ENCODE peak calls at places on chromosomes 2 and 18, in ten cellular contexts. One of them, this sample, is unnamed.

GRCh38 chr2:127622561-127623387 is 23.2 kb upstream of the GPR17 start:
- DNase-seq in AG04450: no peak
- DNase-seq in fibroblast of lung: no peak
- DNase-seq in BE2C: peak
- DNase-seq in GM23338: no peak
- DNase-seq in endothelial cell: no peak
- DNase-seq in omental fat pad: no peak
- DNase-seq in MCF 10A: no peak
- DNase-seq in MM.1S: no peak
- DNase-seq in OCI-LY7: no peak
- DNase-seq in this sample: no peak

GRCh38 chr2:141766225-141766624 is 364.6 kb downstream of the LRP1B start:
- DNase-seq in AG04450: no peak
- DNase-seq in fibroblast of lung: no peak
- DNase-seq in BE2C: no peak
- DNase-seq in GM23338: no peak
- DNase-seq in endothelial cell: no peak
- DNase-seq in omental fat pad: no peak
- DNase-seq in MCF 10A: no peak
- DNase-seq in MM.1S: peak
- DNase-seq in OCI-LY7: no peak
- DNase-seq in this sample: no peak

GRCh38 chr18:3594760-3595241 is 144.8 kb downstream of the TGIF1 start:
- DNase-seq in AG04450: no peak
- DNase-seq in fibroblast of lung: peak
- DNase-seq in BE2C: no peak
- DNase-seq in GM23338: no peak
- DNase-seq in endothelial cell: no peak
- DNase-seq in omental fat pad: no peak
- DNase-seq in MCF 10A: peak
- DNase-seq in MM.1S: no peak
- DNase-seq in OCI-LY7: peak
- DNase-seq in this sample: peak

GRCh38 chr2:164190700-164191099 is 430.6 kb downstream of the GRB14 start:
- DNase-seq in AG04450: no peak
- DNase-seq in fibroblast of lung: no peak
- DNase-seq in BE2C: no peak
- DNase-seq in GM23338: peak
- DNase-seq in endothelial cell: no peak
- DNase-seq in omental fat pad: no peak
- DNase-seq in MCF 10A: no peak
- DNase-seq in MM.1S: no peak
- DNase-seq in OCI-LY7: no peak
- DNase-seq in this sample: no peak

GRCh38 chr2:166573393-166573792 is 79.3 kb upstream of the SCN7A start:
- DNase-seq in AG04450: peak
- DNase-seq in fibroblast of lung: peak
- DNase-seq in BE2C: no peak
- DNase-seq in GM23338: peak
- DNase-seq in endothelial cell: peak
- DNase-seq in omental fat pad: no peak
- DNase-seq in MCF 10A: no peak
- DNase-seq in MM.1S: no peak
- DNase-seq in OCI-LY7: no peak
- DNase-seq in this sample: no peak

GRCh38 chr18:55477537-55478300 is 110.3 kb downstream of the TCF4 start:
- DNase-seq in AG04450: no peak
- DNase-seq in fibroblast of lung: peak
- DNase-seq in BE2C: peak
- DNase-seq in GM23338: no peak
- DNase-seq in endothelial cell: no peak
- DNase-seq in omental fat pad: no peak
- DNase-seq in MCF 10A: peak
- DNase-seq in MM.1S: peak
- DNase-seq in OCI-LY7: peak
- DNase-seq in this sample: peak

GRCh38 chr2:120766758-120767351 is 31.2 kb downstream of the GLI2 start:
- DNase-seq in AG04450: no peak
- DNase-seq in fibroblast of lung: no peak
- DNase-seq in BE2C: no peak
- DNase-seq in GM23338: peak
- DNase-seq in endothelial cell: no peak
- DNase-seq in omental fat pad: no peak
- DNase-seq in MCF 10A: no peak
- DNase-seq in MM.1S: no peak
- DNase-seq in OCI-LY7: no peak
- DNase-seq in this sample: no peak

GRCh38 chr18:75189696-75190095 is 19.2 kb downstream of the PTGR3 start:
- DNase-seq in AG04450: no peak
- DNase-seq in fibroblast of lung: no peak
- DNase-seq in BE2C: no peak
- DNase-seq in GM23338: no peak
- DNase-seq in endothelial cell: no peak
- DNase-seq in omental fat pad: no peak
- DNase-seq in MCF 10A: no peak
- DNase-seq in MM.1S: no peak
- DNase-seq in OCI-LY7: no peak
- DNase-seq in this sample: no peak

GRCh38 chr2:62467475-62468321 is 38.3 kb downstream of the TMEM17 start:
- DNase-seq in AG04450: no peak
- DNase-seq in fibroblast of lung: peak
- DNase-seq in BE2C: no peak
- DNase-seq in GM23338: peak
- DNase-seq in endothelial cell: no peak
- DNase-seq in omental fat pad: no peak
- DNase-seq in MCF 10A: peak
- DNase-seq in MM.1S: peak
- DNase-seq in OCI-LY7: no peak
- DNase-seq in this sample: no peak

GRCh38 chr18:52046842-52047241 is 293.2 kb upstream of the DCC start:
- DNase-seq in AG04450: no peak
- DNase-seq in fibroblast of lung: no peak
- DNase-seq in BE2C: no peak
- DNase-seq in GM23338: no peak
- DNase-seq in endothelial cell: no peak
- DNase-seq in omental fat pad: no peak
- DNase-seq in MCF 10A: no peak
- DNase-seq in MM.1S: no peak
- DNase-seq in OCI-LY7: no peak
- DNase-seq in this sample: no peak

GRCh38 chr2:1598041-1598710 is 146.1 kb downstream of the PXDN start:
- DNase-seq in AG04450: no peak
- DNase-seq in fibroblast of lung: no peak
- DNase-seq in BE2C: no peak
- DNase-seq in GM23338: no peak
- DNase-seq in endothelial cell: no peak
- DNase-seq in omental fat pad: no peak
- DNase-seq in MCF 10A: no peak
- DNase-seq in MM.1S: no peak
- DNase-seq in OCI-LY7: no peak
- DNase-seq in this sample: no peak

GRCh38 chr2:23381498-23381897 is 3.5 kb upstream of the KLHL29 start:
- DNase-seq in AG04450: no peak
- DNase-seq in fibroblast of lung: no peak
- DNase-seq in BE2C: no peak
- DNase-seq in GM23338: no peak
- DNase-seq in endothelial cell: no peak
- DNase-seq in omental fat pad: no peak
- DNase-seq in MCF 10A: no peak
- DNase-seq in MM.1S: no peak
- DNase-seq in OCI-LY7: no peak
- DNase-seq in this sample: no peak

GRCh38 chr2:109098251-109098920 is 30.6 kb upstream of the SH3RF3 start:
- DNase-seq in AG04450: no peak
- DNase-seq in fibroblast of lung: peak
- DNase-seq in BE2C: no peak
- DNase-seq in GM23338: no peak
- DNase-seq in endothelial cell: no peak
- DNase-seq in omental fat pad: no peak
- DNase-seq in MCF 10A: peak
- DNase-seq in MM.1S: no peak
- DNase-seq in OCI-LY7: no peak
- DNase-seq in this sample: no peak

GRCh38 chr2:226798422-226799210 is 1.0 kb downstream of the IRS1 start:
- DNase-seq in AG04450: no peak
- DNase-seq in fibroblast of lung: peak
- DNase-seq in BE2C: peak
- DNase-seq in GM23338: peak
- DNase-seq in endothelial cell: peak
- DNase-seq in omental fat pad: no peak
- DNase-seq in MCF 10A: peak
- DNase-seq in MM.1S: peak
- DNase-seq in OCI-LY7: peak
- DNase-seq in this sample: peak
- TF ChIP-seq CTCF in AG04450: peak
- TF ChIP-seq CTCF in fibroblast of lung: peak
- TF ChIP-seq CTCF in BE2C: no peak
- TF ChIP-seq CTCF in GM23338: peak
- TF ChIP-seq CTCF in endothelial cell: no peak
- TF ChIP-seq CTCF in omental fat pad: no peak
- TF ChIP-seq CTCF in MCF 10A: no peak
- TF ChIP-seq CTCF in MM.1S: peak
- TF ChIP-seq CTCF in OCI-LY7: peak
- TF ChIP-seq CTCF in this sample: no peak

DNA sequence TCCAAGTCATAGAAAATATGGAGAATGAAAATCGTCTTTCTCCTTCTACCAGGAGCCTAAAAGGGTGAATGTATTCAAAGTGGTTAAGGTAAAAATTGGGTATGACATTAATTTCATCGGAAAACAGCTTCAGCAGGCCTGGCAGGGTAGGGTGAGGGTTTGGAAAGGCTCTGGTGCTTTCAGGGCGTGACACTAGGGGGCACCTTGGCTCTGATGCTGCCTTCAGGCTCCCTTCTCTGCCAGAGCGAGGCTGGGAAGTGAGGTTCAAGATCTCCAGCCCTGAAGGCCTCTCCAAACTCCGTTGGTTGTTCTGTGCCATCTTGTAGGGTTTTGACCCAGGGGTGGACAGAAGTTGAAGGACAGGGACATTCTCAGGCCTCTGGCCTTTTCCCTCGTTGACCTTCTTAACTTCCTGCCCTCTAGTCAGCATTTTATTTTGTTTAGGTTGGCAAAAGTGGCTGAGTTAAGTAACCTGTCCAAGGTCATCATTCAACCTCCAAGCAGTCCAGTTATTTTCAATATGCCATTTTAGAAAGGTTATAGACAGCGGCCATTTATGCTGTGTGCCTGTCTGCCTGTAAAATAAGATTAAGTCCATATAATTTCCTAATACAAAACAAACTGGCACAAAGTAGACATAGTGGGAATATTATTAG is 40.3 kb downstream of the EML6 start:
- DNase-seq in AG04450: no peak
- DNase-seq in fibroblast of lung: no peak
- DNase-seq in BE2C: no peak
- DNase-seq in GM23338: peak
- DNase-seq in endothelial cell: peak
- DNase-seq in omental fat pad: no peak
- DNase-seq in MCF 10A: peak
- DNase-seq in MM.1S: no peak
- DNase-seq in OCI-LY7: peak
- DNase-seq in this sample: peak
- TF ChIP-seq CTCF in AG04450: no peak
- TF ChIP-seq CTCF in fibroblast of lung: no peak
- TF ChIP-seq CTCF in BE2C: peak
- TF ChIP-seq CTCF in GM23338: peak
- TF ChIP-seq CTCF in endothelial cell: no peak
- TF ChIP-seq CTCF in omental fat pad: no peak
- TF ChIP-seq CTCF in MCF 10A: peak
- TF ChIP-seq CTCF in MM.1S: peak
- TF ChIP-seq CTCF in OCI-LY7: peak
- TF ChIP-seq CTCF in this sample: peak

GRCh38 chr2:100228967-100229366 is 86.6 kb upstream of the AFF3 start:
- DNase-seq in AG04450: no peak
- DNase-seq in fibroblast of lung: no peak
- DNase-seq in BE2C: no peak
- DNase-seq in GM23338: no peak
- DNase-seq in endothelial cell: no peak
- DNase-seq in omental fat pad: no peak
- DNase-seq in MCF 10A: no peak
- DNase-seq in MM.1S: no peak
- DNase-seq in OCI-LY7: no peak
- DNase-seq in this sample: no peak
- TF ChIP-seq CTCF in AG04450: peak
- TF ChIP-seq CTCF in fibroblast of lung: no peak
- TF ChIP-seq CTCF in BE2C: no peak
- TF ChIP-seq CTCF in GM23338: no peak
- TF ChIP-seq CTCF in endothelial cell: no peak
- TF ChIP-seq CTCF in omental fat pad: no peak
- TF ChIP-seq CTCF in MCF 10A: no peak
- TF ChIP-seq CTCF in MM.1S: no peak
- TF ChIP-seq CTCF in OCI-LY7: peak
- TF ChIP-seq CTCF in this sample: no peak

GRCh38 chr2:10017313-10017941 is 25.9 kb upstream of the KLF11 start:
- DNase-seq in AG04450: no peak
- DNase-seq in fibroblast of lung: no peak
- DNase-seq in BE2C: no peak
- DNase-seq in GM23338: no peak
- DNase-seq in endothelial cell: no peak
- DNase-seq in omental fat pad: no peak
- DNase-seq in MCF 10A: no peak
- DNase-seq in MM.1S: no peak
- DNase-seq in OCI-LY7: no peak
- DNase-seq in this sample: no peak

GRCh38 chr2:10022041-10022421 is 21.3 kb upstream of the KLF11 start:
- DNase-seq in AG04450: no peak
- DNase-seq in fibroblast of lung: no peak
- DNase-seq in BE2C: no peak
- DNase-seq in GM23338: no peak
- DNase-seq in endothelial cell: no peak
- DNase-seq in omental fat pad: no peak
- DNase-seq in MCF 10A: no peak
- DNase-seq in MM.1S: no peak
- DNase-seq in OCI-LY7: no peak
- DNase-seq in this sample: no peak

GRCh38 chr2:10019174-10019971 is 24.0 kb upstream of the KLF11 start:
- DNase-seq in AG04450: no peak
- DNase-seq in fibroblast of lung: peak
- DNase-seq in BE2C: no peak
- DNase-seq in GM23338: no peak
- DNase-seq in endothelial cell: no peak
- DNase-seq in omental fat pad: no peak
- DNase-seq in MCF 10A: peak
- DNase-seq in MM.1S: no peak
- DNase-seq in OCI-LY7: no peak
- DNase-seq in this sample: no peak

GRCh38 chr2:10022464-10022863 is 20.9 kb upstream of the KLF11 start:
- DNase-seq in AG04450: no peak
- DNase-seq in fibroblast of lung: no peak
- DNase-seq in BE2C: no peak
- DNase-seq in GM23338: no peak
- DNase-seq in endothelial cell: no peak
- DNase-seq in omental fat pad: no peak
- DNase-seq in MCF 10A: no peak
- DNase-seq in MM.1S: no peak
- DNase-seq in OCI-LY7: no peak
- DNase-seq in this sample: no peak

DNA sequence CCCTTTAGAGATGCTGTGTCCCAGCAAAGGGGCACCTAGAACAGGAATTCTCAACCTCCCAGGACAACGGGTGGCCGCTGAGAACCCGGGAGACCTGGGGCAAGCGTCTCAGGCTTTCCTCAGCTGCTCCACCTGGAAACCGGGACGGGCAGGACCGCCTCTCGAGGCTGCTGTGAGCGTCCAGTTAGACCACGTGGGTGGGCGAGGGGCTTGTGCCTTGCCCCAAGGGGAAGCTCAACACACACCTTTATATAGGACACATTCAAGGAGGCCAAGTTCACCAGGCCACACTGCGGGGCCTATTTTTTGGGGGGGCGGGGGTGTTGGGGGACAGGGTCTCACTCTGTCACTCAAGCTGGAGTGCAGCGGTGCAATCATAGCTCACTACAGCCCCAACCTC is 23.3 kb upstream of the KLF11 start:
- DNase-seq in AG04450: no peak
- DNase-seq in fibroblast of lung: no peak
- DNase-seq in BE2C: no peak
- DNase-seq in GM23338: no peak
- DNase-seq in endothelial cell: no peak
- DNase-seq in omental fat pad: no peak
- DNase-seq in MCF 10A: no peak
- DNase-seq in MM.1S: no peak
- DNase-seq in OCI-LY7: no peak
- DNase-seq in this sample: no peak
- TF ChIP-seq CTCF in AG04450: no peak
- TF ChIP-seq CTCF in fibroblast of lung: no peak
- TF ChIP-seq CTCF in BE2C: no peak
- TF ChIP-seq CTCF in GM23338: peak
- TF ChIP-seq CTCF in endothelial cell: no peak
- TF ChIP-seq CTCF in omental fat pad: no peak
- TF ChIP-seq CTCF in MCF 10A: no peak
- TF ChIP-seq CTCF in MM.1S: no peak
- TF ChIP-seq CTCF in OCI-LY7: no peak
- TF ChIP-seq CTCF in this sample: no peak

This sample was measured in activated CD8-positive, alpha-beta T cell treated with anti-CD3 and anti-CD28 coated beads for 36 hours.